ENCODE peak calls at places on chromosome 18, in ten cellular contexts. K is IMR-90; B is fibroblast of pulmonary artery; Y is fibroblast of mammary gland; F is activated B cell treated with CpG ODN at 0.5 μM for 24 hours; T is nephron progenitor cell; O is tibial nerve; I is CD8-positive, alpha-beta T cell; N is fibroblast of lung; Q is psoas muscle. X is an unnamed sample.

GRCh38 chr18:62999392-62999791 is 284.1 kb downstream of the PHLPP1 start:
- DNase-seq in O (peak), T (no peak), Q (peak), Y (peak), B (peak), I (no peak), K (peak), N (peak), F (no peak), X (no peak)

GRCh38 chr18:42882146-42882545 is 233.3 kb downstream of the RIT2 start:
- DNase-seq in O (no peak), T (no peak), I (no peak), F (no peak), N (peak), K (no peak), Y (peak), Q (no peak), B (no peak), X (no peak)

GRCh38 chr18:58354051-58354450 is 274.8 kb downstream of the ALPK2 start:
- DNase-seq in O (no peak), Q (no peak), Y (no peak), F (no peak), K (no peak), I (no peak), T (no peak), N (peak), B (no peak), X (no peak)

GRCh38 chr18:57352761-57353136 is 392 bp downstream of the ST8SIA3 start:
- DNase-seq in O (no peak), I (no peak), Q (no peak), N (no peak), B (no peak), Y (no peak), F (no peak), T (peak), K (no peak), X (no peak)

GRCh38 chr18:58196164-58196563 is 152.1 kb downstream of the NEDD4L start:
- DNase-seq in F (no peak), K (no peak), B (peak), I (no peak), O (no peak), Q (no peak), Y (no peak), T (no peak), N (peak), X (no peak)

GRCh38 chr18:76889086-76889699 is 66.8 kb downstream of the ZNF236 start:
- DNase-seq in Y (no peak), I (no peak), K (no peak), N (no peak), B (no peak), F (no peak), Q (no peak), O (no peak), T (no peak), X (no peak)

GRCh38 chr18:78740876-78741275 is 238.7 kb upstream of the SALL3 start:
- DNase-seq in F (no peak), Q (no peak), O (no peak), K (no peak), B (no peak), N (no peak), Y (no peak), I (no peak), T (no peak), X (no peak)

GRCh38 chr18:21448301-21448700 is 152.2 kb downstream of the ESCO1 start:
- DNase-seq in F (no peak), O (no peak), K (no peak), I (no peak), B (no peak), T (no peak), Y (peak), N (peak), Q (no peak), X (no peak)

GRCh38 chr18:12283256-12283655 is 24.8 kb upstream of the TUBB6 start:
- DNase-seq in B (peak), N (peak), F (no peak), I (no peak), Y (peak), Q (no peak), K (peak), T (no peak), O (no peak), X (no peak)

GRCh38 chr18:48950536-48951447 is at the start of gene SMAD7:
- DNase-seq in K (no peak), Q (peak), F (no peak), N (no peak), O (peak), I (no peak), T (no peak), Y (no peak), B (peak), X (no peak)

GRCh38 chr18:48949051-48949605 is 1.6 kb downstream of the SMAD7 start:
- DNase-seq in Q (no peak), N (no peak), F (no peak), T (no peak), K (no peak), O (no peak), I (no peak), Y (no peak), B (peak), X (peak)

GRCh38 chr18:48951448-48952286 is 902 bp upstream of the SMAD7 start:
- DNase-seq in T (peak), B (peak), K (peak), N (peak), Q (peak), Y (peak), I (peak), F (peak), O (peak), X (peak)

GRCh38 chr18:48948112-48949050 is 2.4 kb downstream of the SMAD7 start:
- DNase-seq in K (peak), Q (peak), N (peak), F (peak), T (peak), Y (no peak), O (no peak), B (peak), I (no peak), X (peak)

DNA sequence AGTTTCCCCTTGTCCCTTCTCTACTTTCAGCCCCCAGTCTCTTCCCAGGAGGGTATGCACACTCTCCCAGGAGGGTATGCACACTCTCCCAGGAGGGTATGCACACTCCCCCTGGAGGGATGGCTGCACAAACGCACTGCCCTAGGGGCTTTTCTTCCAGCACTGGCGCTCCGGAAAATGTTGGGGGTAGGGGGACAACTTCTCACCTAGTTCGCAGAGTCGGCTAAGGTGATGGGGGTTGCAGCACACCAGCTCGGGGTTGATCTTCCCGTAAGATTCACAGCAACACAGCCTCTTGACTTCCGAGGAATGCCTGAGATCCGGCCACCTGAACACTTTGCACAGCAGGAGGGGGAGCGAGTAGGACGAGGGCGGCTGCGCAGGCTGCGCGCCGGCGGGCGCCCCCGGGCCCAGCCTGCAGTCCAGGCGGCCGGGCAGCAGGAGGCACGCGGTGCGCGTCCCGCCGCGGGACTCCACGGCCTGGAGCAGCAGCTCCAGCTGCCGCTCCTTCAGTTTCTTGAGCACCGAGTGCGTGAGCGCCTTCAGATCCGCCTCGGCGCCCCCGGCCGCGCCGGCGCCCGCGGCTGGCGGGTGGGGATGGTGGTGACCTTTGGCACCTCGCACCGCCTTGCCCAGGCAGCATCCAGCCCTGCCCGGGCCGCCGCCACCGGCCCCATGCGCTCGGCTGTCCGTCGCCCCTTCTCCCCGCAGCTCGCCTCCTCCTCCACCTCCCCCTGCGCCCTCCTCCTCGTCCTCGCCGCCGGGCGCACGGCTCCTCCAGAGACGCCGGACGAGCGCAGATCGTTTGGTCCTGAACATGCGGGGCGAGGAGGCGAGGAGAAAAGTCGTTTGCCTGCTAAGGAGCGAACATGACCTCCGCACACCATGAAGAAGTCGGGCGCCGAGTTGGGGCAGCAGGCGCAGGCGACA is 894 bp downstream of the SMAD7 start:
- DNase-seq in T (peak), I (no peak), O (no peak), Q (no peak), Y (no peak), N (no peak), F (peak), K (peak), B (peak), X (peak)
- TF ChIP-seq CTCF in T (no peak), I (no peak), O (peak), Q (peak), Y (no peak), N (no peak), F (no peak), K (peak), B (no peak), X (peak)

GRCh38 chr18:31399336-31400032 is 22.9 kb downstream of the DSG4 start:
- DNase-seq in I (no peak), T (no peak), B (no peak), N (peak), K (no peak), F (no peak), Y (peak), O (no peak), Q (no peak), X (no peak)

GRCh38 chr18:31402026-31402373 is 25.4 kb downstream of the DSG4 start:
- DNase-seq in T (no peak), B (no peak), Y (no peak), K (no peak), O (no peak), Q (no peak), I (no peak), F (no peak), N (no peak), X (no peak)

GRCh38 chr18:31398191-31398590 is 21.6 kb downstream of the DSG4 start:
- DNase-seq in I (no peak), F (no peak), B (peak), K (no peak), N (peak), O (no peak), Q (no peak), T (no peak), Y (no peak), X (no peak)

GRCh38 chr18:31400191-31400590 is 23.6 kb downstream of the DSG4 start:
- DNase-seq in F (no peak), B (no peak), O (no peak), N (no peak), T (no peak), I (no peak), Y (no peak), K (no peak), Q (no peak), X (no peak)

GRCh38 chr18:31401156-31402025 is 24.8 kb downstream of the DSG4 start:
- DNase-seq in T (no peak), I (no peak), F (no peak), Y (no peak), Q (no peak), B (no peak), K (no peak), N (peak), O (no peak), X (no peak)
- TF ChIP-seq CTCF in T (no peak), I (no peak), F (no peak), Y (no peak), Q (no peak), B (no peak), K (no peak), N (no peak), O (no peak), X (no peak)

GRCh38 chr18:45734944-45735343 is 11.0 kb downstream of the SLC14A1 start:
- DNase-seq in F (no peak), Q (no peak), B (no peak), K (no peak), Y (no peak), T (no peak), N (no peak), I (no peak), O (no peak), X (no peak)

GRCh38 chr18:45741056-45741455 is 17.1 kb downstream of the SLC14A1 start:
- DNase-seq in I (no peak), Y (no peak), B (no peak), N (no peak), F (no peak), T (no peak), K (no peak), Q (no peak), O (no peak), X (no peak)

GRCh38 chr18:45739848-45740247 is 15.9 kb downstream of the SLC14A1 start:
- DNase-seq in I (no peak), B (no peak), N (no peak), K (no peak), O (no peak), Q (no peak), Y (no peak), T (no peak), F (no peak), X (no peak)

GRCh38 chr18:45739268-45739667 is 15.3 kb downstream of the SLC14A1 start:
- DNase-seq in T (no peak), N (no peak), Q (no peak), B (no peak), F (no peak), K (no peak), I (no peak), O (no peak), Y (no peak), X (no peak)

GRCh38 chr18:45738660-45739059 is 14.7 kb downstream of the SLC14A1 start:
- DNase-seq in I (no peak), O (no peak), N (no peak), K (no peak), Q (no peak), T (no peak), B (no peak), F (no peak), Y (no peak), X (no peak)
- TF ChIP-seq CTCF in I (no peak), O (no peak), N (no peak), K (no peak), Q (no peak), T (no peak), B (peak), F (no peak), Y (no peak), X (no peak)

GRCh38 chr18:39681061-39681460 is 2115.5 kb upstream of the CELF4 start:
- DNase-seq in I (no peak), N (no peak), O (no peak), K (no peak), B (no peak), T (no peak), Q (no peak), Y (no peak), F (no peak), X (no peak)
- TF ChIP-seq CTCF in I (no peak), N (no peak), O (no peak), K (no peak), B (no peak), T (no peak), Q (no peak), Y (no peak), F (no peak), X (no peak)

DNA sequence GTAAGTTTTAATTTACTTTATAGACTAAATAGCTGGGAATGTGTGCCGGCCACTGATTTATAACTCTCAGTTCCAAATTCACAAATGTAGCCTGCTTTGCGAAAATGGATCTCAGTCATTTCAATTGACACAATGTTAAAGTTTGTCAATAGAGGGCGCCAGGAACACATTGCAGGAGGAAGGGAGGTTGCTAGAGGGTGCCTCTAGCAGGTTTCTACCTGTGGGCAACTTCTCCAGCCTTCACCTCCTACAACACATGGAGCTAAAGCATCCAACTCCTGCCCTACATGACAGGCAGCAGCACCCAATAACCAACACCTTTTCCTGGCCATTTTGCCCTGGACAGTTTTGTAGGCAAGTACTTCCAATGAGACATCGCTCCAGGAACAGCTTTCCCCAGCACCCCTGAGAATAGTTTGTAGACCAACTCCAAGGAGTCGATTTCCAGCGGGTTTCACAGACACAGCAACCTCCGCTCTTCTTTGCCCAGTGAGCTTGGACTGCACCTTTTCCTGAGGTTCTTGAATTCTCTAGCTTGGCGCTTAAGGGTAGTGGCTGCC is 784.8 kb upstream of the CDH2 start:
- DNase-seq in K (peak), Q (no peak), F (no peak), N (peak), Y (peak), T (peak), B (peak), I (no peak), O (no peak), X (no peak)
- TF ChIP-seq CTCF in K (peak), Q (no peak), F (no peak), N (peak), Y (peak), T (peak), B (peak), I (no peak), O (no peak), X (peak)

GRCh38 chr18:35347991-35348390 is 3.8 kb upstream of the ZNF24 start:
- DNase-seq in I (no peak), K (no peak), O (no peak), N (no peak), Y (no peak), T (no peak), Q (no peak), B (no peak), F (no peak), X (no peak)

GRCh38 chr18:35344736-35345459 is 678 bp upstream of the ZNF24 start:
- DNase-seq in K (no peak), F (no peak), T (peak), Q (no peak), Y (no peak), O (no peak), B (no peak), N (peak), I (no peak), X (peak)

GRCh38 chr18:35343936-35344735 is at the start of gene ZNF24:
- DNase-seq in K (peak), I (peak), O (peak), B (peak), F (peak), N (peak), Q (peak), Y (peak), T (peak), X (peak)

GRCh38 chr18:35345460-35345921 is 1.3 kb upstream of the ZNF24 start:
- DNase-seq in B (peak), N (no peak), F (peak), I (no peak), T (peak), Y (no peak), O (no peak), Q (no peak), K (no peak), X (peak)

DNA sequence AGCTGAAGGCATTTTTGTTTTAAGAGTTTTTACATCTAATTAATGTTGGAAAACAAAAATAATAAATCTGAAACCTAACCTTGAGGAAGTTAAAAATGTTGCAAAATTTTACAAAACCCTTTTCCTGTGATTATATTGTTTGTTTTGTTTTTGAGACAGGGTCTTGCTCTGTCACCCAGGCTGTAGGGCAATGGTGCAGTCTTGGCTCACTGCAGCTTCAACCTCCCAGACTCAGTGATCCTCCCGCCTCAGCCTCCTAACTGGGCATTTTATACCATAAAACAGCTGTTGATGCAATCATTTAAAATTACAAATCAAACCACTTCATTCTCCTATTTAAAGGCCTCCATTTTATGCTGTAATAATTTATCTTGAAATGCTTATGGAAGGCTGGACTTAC is 1.7 kb upstream of the ZNF24 start:
- DNase-seq in F (no peak), K (no peak), I (no peak), Y (no peak), O (no peak), N (no peak), B (no peak), T (no peak), Q (no peak), X (no peak)
- TF ChIP-seq CTCF in F (no peak), K (no peak), I (no peak), Y (no peak), O (no peak), N (no peak), B (no peak), T (no peak), Q (no peak), X (no peak)

GRCh38 chr18:64119916-64120315 is 29.0 kb downstream of the LINC00305 start:
- DNase-seq in I (no peak), K (no peak), O (no peak), F (no peak), Q (no peak), Y (no peak), B (no peak), T (no peak), N (no peak), X (no peak)
- TF ChIP-seq CTCF in I (no peak), K (no peak), O (no peak), F (no peak), Q (no peak), Y (no peak), B (no peak), T (no peak), N (peak), X (no peak)